ENCODE peak calls at places on chromosome X, in five cellular contexts. E is astrocyte of the spinal cord, M is tibial nerve, Z is GM12865, U is ovary. P is an unnamed sample.

GRCh38 chrX:51893931-51894696 is 691 bp downstream of the MAGED1 start:
- DNase-seq in E (peak; percentile 32), M (no peak), Z (peak; percentile 16), U (peak; percentile 65), P (peak; percentile 40)

GRCh38 chrX:110132450-110133114 is 129.7 kb downstream of the TMEM164 start:
- DNase-seq in E (no peak), M (no peak), Z (no peak), U (no peak), P (no peak)

GRCh38 chrX:118066867-118067515 is 49.6 kb downstream of the KLHL13 start:
- DNase-seq in E (no peak), M (no peak), Z (no peak), U (no peak), P (no peak)

GRCh38 chrX:16839852-16840460 is 30.2 kb downstream of the RBBP7 start:
- DNase-seq in E (peak; percentile 70), M (no peak), Z (no peak), U (peak; percentile 58), P (peak; percentile 89)

GRCh38 chrX:42678133-42678532 is 99.8 kb downstream of the PPP1R2C start:
- DNase-seq in E (no peak), M (no peak), Z (no peak), U (no peak), P (peak; percentile 42)

GRCh38 chrX:102712967-102713677 is 874 bp downstream of the GPRASP2 start:
- DNase-seq in E (peak; percentile 50), M (peak; percentile 60), Z (no peak), U (peak; percentile 82), P (peak; percentile 67)

GRCh38 chrX:1507511-1508463 is 29.2 kb downstream of the P2RY8 start:
- DNase-seq in E (no peak), M (no peak), Z (peak; percentile 87), U (no peak), P (no peak)

GRCh38 chrX:47191331-47191730 is 2.3 kb upstream of the UBA1 start:
- DNase-seq in E (no peak), M (no peak), Z (peak; percentile 58), U (no peak), P (peak; percentile 7)

GRCh38 chrX:150508018-150508417 is 60.4 kb upstream of the MTM1 start:
- DNase-seq in E (no peak), M (no peak), Z (no peak), U (peak; percentile 40), P (no peak)

GRCh38 chrX:102892103-102892502 is 45.0 kb upstream of the RAB40AL start:
- DNase-seq in E (no peak), M (no peak), Z (no peak), U (no peak), P (peak; percentile 8)

GRCh38 chrX:109687903-109688302 is 45.2 kb downstream of the ACSL4 start:
- DNase-seq in E (no peak), M (no peak), Z (no peak), U (no peak), P (no peak)

GRCh38 chrX:150966235-150966634 is 16.9 kb upstream of the HMGB3 start:
- DNase-seq in E (no peak), M (no peak), Z (no peak), U (no peak), P (no peak)

GRCh38 chrX:151982217-151982616 is 7.7 kb upstream of the GABRE start:
- DNase-seq in E (peak; percentile 82), M (no peak), Z (no peak), U (no peak), P (peak; percentile 72)

GRCh38 chrX:13903405-13903804 is 86.5 kb upstream of the GPM6B start:
- DNase-seq in E (peak; percentile 74), M (no peak), Z (no peak), U (no peak), P (no peak)

GRCh38 chrX:920234-920799 is 289.7 kb downstream of the SHOX start:
- DNase-seq in E (no peak), M (peak; percentile 22), Z (no peak), U (no peak), P (peak; percentile 30)

GRCh38 chrX:63506320-63506719 is 155.2 kb upstream of the SPIN4 start:
- DNase-seq in E (peak; percentile 39), M (no peak), Z (peak; percentile 33), U (no peak), P (peak; percentile 66)

GRCh38 chrX:13747836-13748235 is 13.3 kb downstream of the OFD1 start:
- DNase-seq in E (peak; percentile 68), M (peak; percentile 65), Z (peak; percentile 51), U (peak; percentile 63), P (peak; percentile 84)

GRCh38 chrX:63128509-63128908 is 222.6 kb downstream of the SPIN4 start:
- DNase-seq in E (no peak), M (no peak), Z (peak; percentile 63), U (no peak), P (peak; percentile 28)

DNA sequence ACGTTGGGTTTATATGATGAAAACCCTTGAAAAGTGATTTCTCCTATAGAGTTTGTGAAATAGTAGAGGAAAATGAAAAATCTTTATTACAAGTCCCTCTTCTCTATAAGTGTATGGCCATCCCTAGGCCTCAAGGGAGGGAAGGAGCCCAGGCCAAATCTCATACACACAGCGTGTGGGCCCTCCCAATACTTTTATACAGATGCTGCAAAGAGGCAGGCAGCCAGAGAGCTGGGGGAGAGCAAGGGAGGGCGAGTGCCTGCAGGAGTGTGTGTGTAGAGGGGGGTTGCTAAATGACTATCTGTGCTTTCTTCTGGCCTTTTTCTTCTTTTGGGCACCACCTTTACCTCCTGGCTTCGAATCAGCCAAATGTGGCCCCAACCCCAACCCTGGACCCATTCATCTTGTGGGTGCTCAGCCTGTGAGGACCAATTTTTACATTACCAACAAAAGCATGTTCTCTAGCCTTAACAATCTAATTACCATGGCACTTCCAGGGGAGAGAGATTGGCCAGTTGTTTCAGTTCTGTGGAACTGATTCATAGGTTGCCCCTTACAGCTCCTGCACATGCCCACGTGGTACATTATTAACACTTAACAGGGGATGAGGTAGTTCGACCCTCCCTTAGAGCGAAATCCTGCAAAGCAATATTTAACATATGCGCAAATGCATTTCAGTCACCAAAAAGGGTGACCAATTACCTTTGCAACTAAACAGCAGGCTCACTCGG is 2.0 kb downstream of the GPC3 start:
- DNase-seq in E (no peak), M (no peak), Z (no peak), U (no peak), P (no peak)
- H3K4me3 ChIP-seq in E (no peak overlapping the region), M (no peak overlapping the region), Z (no peak overlapping the region), U (no peak overlapping the region), P (no peak overlapping the region)

DNA sequence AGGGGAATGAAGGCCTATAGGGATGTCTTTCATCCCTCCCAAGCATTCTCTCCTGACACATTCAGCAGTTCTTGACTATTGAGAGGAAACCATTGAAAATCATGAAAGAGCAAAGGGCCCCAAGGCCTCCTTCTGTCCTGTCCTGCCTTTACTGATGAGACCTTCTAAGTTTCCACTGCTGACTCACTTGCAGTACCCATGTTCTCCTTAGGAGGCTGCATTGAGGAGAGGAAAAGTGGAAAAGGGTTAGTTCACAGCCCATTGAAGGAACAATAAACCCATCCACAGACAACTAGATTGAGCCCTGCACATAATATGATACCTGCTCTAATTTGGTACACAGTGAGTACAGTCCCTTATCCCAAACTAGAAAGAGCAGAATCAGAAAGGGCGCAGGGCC is 115.1 kb upstream of the PNPLA4 start:
- DNase-seq in E (no peak), M (no peak), Z (no peak), U (no peak), P (peak; percentile 1)
- TF ChIP-seq CTCF in E (peak; percentile 10), M (no peak), Z (no peak), U (no peak), P (peak; percentile 9)

DNA sequence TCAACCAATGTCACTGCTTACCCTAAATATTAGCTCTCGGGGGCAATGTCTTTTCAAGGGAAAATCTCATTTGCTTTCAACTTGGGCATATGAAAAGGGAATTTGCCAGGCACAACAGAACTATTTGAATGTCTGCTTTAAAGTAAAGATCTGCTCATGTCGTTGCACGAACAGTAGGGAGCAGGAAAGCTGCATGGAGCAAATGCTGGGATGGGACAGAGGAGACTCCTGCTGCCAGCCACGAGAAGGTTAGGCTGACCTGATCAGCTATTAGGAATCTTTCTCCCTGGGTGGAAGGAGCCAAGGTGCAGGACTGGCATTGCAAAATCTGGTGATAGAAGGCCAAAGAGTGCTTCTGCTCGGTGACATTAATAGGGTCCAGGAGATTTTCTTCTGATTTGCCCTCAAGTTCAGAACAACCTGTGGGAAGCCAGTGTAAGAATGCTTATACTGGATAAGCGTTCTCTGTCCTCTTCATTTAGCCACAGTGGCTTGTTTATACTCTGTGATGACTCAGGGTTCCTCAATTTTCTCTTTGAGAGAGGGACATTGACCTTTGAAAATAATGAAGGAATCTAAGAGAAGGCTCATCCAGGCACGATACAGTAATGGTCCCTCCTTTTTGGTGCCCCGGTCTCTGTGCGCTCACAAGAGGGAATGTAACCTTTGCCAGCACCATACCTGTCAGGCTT is 22.9 kb downstream of the FHL1 start:
- DNase-seq in E (peak; percentile 53), M (no peak), Z (no peak), U (no peak), P (peak; percentile 63)
- H3K4me3 ChIP-seq in E (no peak overlapping the region), M (no peak overlapping the region), Z (no peak overlapping the region), U (no peak overlapping the region), P (no peak overlapping the region)

GRCh38 chrX:40158036-40158706 is 60.4 kb upstream of the BCOR start:
- DNase-seq in E (no peak), M (no peak), Z (no peak), U (peak; percentile 48), P (no peak)
- TF ChIP-seq CTCF in E (peak; percentile 25), M (peak; percentile 76), Z (peak; percentile 32), U (peak; percentile 80), P (no peak)

GRCh38 chrX:106331606-106332005 is 163.5 kb downstream of the PWWP3B start:
- DNase-seq in E (no peak), M (no peak), Z (peak; percentile 0), U (no peak), P (peak; percentile 3)
- H3K4me3 ChIP-seq in E (no peak overlapping the region), M (no peak overlapping the region), Z (no peak overlapping the region), U (no peak overlapping the region), P (no peak overlapping the region)

GRCh38 chrX:71867680-71868079 is 43.0 kb upstream of the NHSL2 start:
- DNase-seq in E (no peak), M (no peak), Z (no peak), U (no peak), P (no peak)

GRCh38 chrX:71873459-71873833 is 37.2 kb upstream of the NHSL2 start:
- DNase-seq in E (no peak), M (no peak), Z (no peak), U (no peak), P (no peak)

GRCh38 chrX:71871367-71871766 is 39.3 kb upstream of the NHSL2 start:
- DNase-seq in E (peak; percentile 59), M (peak; percentile 4), Z (no peak), U (no peak), P (peak; percentile 4)

GRCh38 chrX:71872542-71873458 is 37.8 kb upstream of the NHSL2 start:
- DNase-seq in E (no peak), M (no peak), Z (no peak), U (no peak), P (no peak)

GRCh38 chrX:71870337-71871098 is 40.1 kb upstream of the NHSL2 start:
- DNase-seq in E (peak; percentile 6), M (no peak), Z (peak; percentile 20), U (no peak), P (peak; percentile 2)
- TF ChIP-seq CTCF in E (peak; percentile 41), M (no peak), Z (peak; percentile 15), U (no peak), P (peak; percentile 36)

GRCh38 chrX:10110316-10110932 is 46.4 kb upstream of the CLCN4 start:
- DNase-seq in E (no peak), M (no peak), Z (peak; percentile 52), U (no peak), P (no peak)
- H3K4me3 ChIP-seq in E (no peak overlapping the region), M (no peak overlapping the region), Z (peak overlapping the region; percentile 45), U (no peak overlapping the region), P (no peak overlapping the region)

P was measured in choroid plexus epithelial cell.